ENCODE peak calls at places on chromosomes 1 and 21, in seven cellular contexts. One of them, this sample, is unnamed.

GRCh38 chr1:200302192-200302892 is 107.5 kb downstream of the ZNF281 start:
- DNase-seq in T1000: no peak
- DNase-seq in GDM1: peak; percentile 47
- DNase-seq in HS-5: no peak
- DNase-seq in NCI-H526: peak; percentile 12
- DNase-seq in brain microvascular endothelial cell: peak; percentile 11
- DNase-seq in EH: peak; percentile 57
- DNase-seq in this sample: peak; percentile 67

GRCh38 chr1:228392111-228392936 is 14.3 kb downstream of the TRIM11 start:
- DNase-seq in T1000: no peak
- DNase-seq in HS-5: no peak
- DNase-seq in EH: peak; percentile 71
- DNase-seq in GDM1: no peak
- DNase-seq in NCI-H526: no peak
- DNase-seq in brain microvascular endothelial cell: peak; percentile 67
- DNase-seq in this sample: no peak

GRCh38 chr1:170732262-170732595 is 68.3 kb downstream of the PRRX1 start:
- DNase-seq in HS-5: no peak
- DNase-seq in T1000: no peak
- DNase-seq in brain microvascular endothelial cell: peak; percentile 12
- DNase-seq in EH: peak; percentile 85
- DNase-seq in GDM1: no peak
- DNase-seq in NCI-H526: no peak
- DNase-seq in this sample: no peak

GRCh38 chr1:183443025-183443424 is 24.8 kb upstream of the NMNAT2 start:
- DNase-seq in T1000: no peak
- DNase-seq in EH: peak; percentile 10
- DNase-seq in brain microvascular endothelial cell: no peak
- DNase-seq in GDM1: no peak
- DNase-seq in HS-5: no peak
- DNase-seq in NCI-H526: no peak
- DNase-seq in this sample: no peak

GRCh38 chr1:206579747-206580437 is 32.4 kb downstream of the EIF2D start:
- DNase-seq in brain microvascular endothelial cell: no peak
- DNase-seq in GDM1: peak; percentile 90
- DNase-seq in HS-5: no peak
- DNase-seq in NCI-H526: no peak
- DNase-seq in EH: peak; percentile 61
- DNase-seq in T1000: peak; percentile 28
- DNase-seq in this sample: no peak

GRCh38 chr1:212749924-212750535 is 41.5 kb downstream of the NSL1 start:
- DNase-seq in HS-5: peak; percentile 53
- DNase-seq in brain microvascular endothelial cell: peak; percentile 21
- DNase-seq in GDM1: no peak
- DNase-seq in T1000: no peak
- DNase-seq in EH: peak; percentile 84
- DNase-seq in NCI-H526: peak; percentile 1
- DNase-seq in this sample: peak; percentile 39

GRCh38 chr1:230300322-230301301 is 125.5 kb downstream of the PGBD5 start:
- DNase-seq in HS-5: no peak
- DNase-seq in NCI-H526: no peak
- DNase-seq in T1000: no peak
- DNase-seq in EH: no peak
- DNase-seq in GDM1: no peak
- DNase-seq in brain microvascular endothelial cell: no peak
- DNase-seq in this sample: no peak

GRCh38 chr1:157725214-157725577 is 24.6 kb upstream of the FCRL3 start:
- DNase-seq in EH: no peak
- DNase-seq in HS-5: no peak
- DNase-seq in brain microvascular endothelial cell: no peak
- DNase-seq in GDM1: peak; percentile 37
- DNase-seq in T1000: no peak
- DNase-seq in NCI-H526: no peak
- DNase-seq in this sample: no peak

GRCh38 chr1:245377854-245378253 is 223.1 kb downstream of the KIF26B start:
- DNase-seq in EH: no peak
- DNase-seq in HS-5: no peak
- DNase-seq in NCI-H526: no peak
- DNase-seq in brain microvascular endothelial cell: no peak
- DNase-seq in T1000: no peak
- DNase-seq in GDM1: no peak
- DNase-seq in this sample: no peak

GRCh38 chr1:39648496-39648895 is 9.1 kb upstream of the HEYL start:
- DNase-seq in HS-5: no peak
- DNase-seq in NCI-H526: no peak
- DNase-seq in GDM1: no peak
- DNase-seq in EH: no peak
- DNase-seq in brain microvascular endothelial cell: no peak
- DNase-seq in T1000: no peak
- DNase-seq in this sample: no peak

GRCh38 chr1:20478072-20478660 is 7.8 kb downstream of the CAMK2N1 start:
- DNase-seq in brain microvascular endothelial cell: no peak
- DNase-seq in HS-5: no peak
- DNase-seq in GDM1: no peak
- DNase-seq in NCI-H526: no peak
- DNase-seq in T1000: no peak
- DNase-seq in EH: no peak
- DNase-seq in this sample: no peak

GRCh38 chr1:223035724-223036478 is 107.1 kb downstream of the TLR5 start:
- DNase-seq in NCI-H526: no peak
- DNase-seq in GDM1: no peak
- DNase-seq in HS-5: no peak
- DNase-seq in brain microvascular endothelial cell: no peak
- DNase-seq in T1000: no peak
- DNase-seq in EH: no peak
- DNase-seq in this sample: no peak

GRCh38 chr1:109091196-109092193 is 931 bp downstream of the TMEM167B start:
- DNase-seq in GDM1: no peak
- DNase-seq in EH: peak; percentile 54
- DNase-seq in HS-5: no peak
- DNase-seq in T1000: no peak
- DNase-seq in NCI-H526: no peak
- DNase-seq in brain microvascular endothelial cell: peak; percentile 54
- DNase-seq in this sample: peak; percentile 38

GRCh38 chr1:78254517-78254916 is 208.8 kb downstream of the GIPC2 start:
- DNase-seq in T1000: no peak
- DNase-seq in NCI-H526: no peak
- DNase-seq in EH: peak; percentile 87
- DNase-seq in GDM1: no peak
- DNase-seq in HS-5: peak; percentile 82
- DNase-seq in brain microvascular endothelial cell: no peak
- DNase-seq in this sample: no peak

GRCh38 chr1:226884116-226884515 is 13.7 kb downstream of the PSEN2 start:
- DNase-seq in HS-5: no peak
- DNase-seq in GDM1: no peak
- DNase-seq in NCI-H526: no peak
- DNase-seq in brain microvascular endothelial cell: no peak
- DNase-seq in EH: no peak
- DNase-seq in T1000: no peak
- DNase-seq in this sample: no peak

GRCh38 chr1:25520446-25521061 is 22.9 kb upstream of the LDLRAP1 start:
- DNase-seq in T1000: peak; percentile 22
- DNase-seq in brain microvascular endothelial cell: peak; percentile 47
- DNase-seq in GDM1: peak; percentile 42
- DNase-seq in EH: peak; percentile 67
- DNase-seq in NCI-H526: peak; percentile 28
- DNase-seq in HS-5: peak; percentile 39
- DNase-seq in this sample: peak; percentile 78

GRCh38 chr1:5311634-5312298 is 657.4 kb downstream of the AJAP1 start:
- DNase-seq in brain microvascular endothelial cell: no peak
- DNase-seq in EH: no peak
- DNase-seq in T1000: no peak
- DNase-seq in HS-5: no peak
- DNase-seq in GDM1: no peak
- DNase-seq in NCI-H526: no peak
- DNase-seq in this sample: no peak

GRCh38 chr1:62436466-62437272 is at the start of gene USP1:
- DNase-seq in GDM1: peak; percentile 99
- DNase-seq in NCI-H526: peak; percentile 99
- DNase-seq in EH: peak; percentile 100
- DNase-seq in brain microvascular endothelial cell: peak; percentile 100
- DNase-seq in HS-5: peak; percentile 99
- DNase-seq in T1000: peak; percentile 99
- DNase-seq in this sample: peak; percentile 99

GRCh38 chr1:228147768-228148167 is 2.0 kb upstream of the GJC2 start:
- DNase-seq in T1000: no peak
- DNase-seq in brain microvascular endothelial cell: no peak
- DNase-seq in HS-5: no peak
- DNase-seq in GDM1: no peak
- DNase-seq in EH: no peak
- DNase-seq in NCI-H526: no peak
- DNase-seq in this sample: no peak

GRCh38 chr1:84365225-84366221 is 32.8 kb upstream of the DNASE2B start:
- DNase-seq in HS-5: peak; percentile 99
- DNase-seq in T1000: peak; percentile 58
- DNase-seq in NCI-H526: no peak
- DNase-seq in brain microvascular endothelial cell: peak; percentile 98
- DNase-seq in GDM1: no peak
- DNase-seq in EH: peak; percentile 99
- DNase-seq in this sample: no peak

GRCh38 chr1:36231191-36231590 is 6.9 kb downstream of the THRAP3 start:
- DNase-seq in NCI-H526: no peak
- DNase-seq in brain microvascular endothelial cell: no peak
- DNase-seq in GDM1: no peak
- DNase-seq in HS-5: no peak
- DNase-seq in T1000: no peak
- DNase-seq in EH: no peak
- DNase-seq in this sample: no peak

GRCh38 chr21:43645414-43645891 is 13.8 kb downstream of the HSF2BP start:
- DNase-seq in brain microvascular endothelial cell: peak; percentile 84
- DNase-seq in EH: peak; percentile 84
- DNase-seq in T1000: no peak
- DNase-seq in NCI-H526: no peak
- DNase-seq in GDM1: peak; percentile 57
- DNase-seq in HS-5: no peak
- DNase-seq in this sample: peak; percentile 73

GRCh38 chr1:27971674-27972073 is 11.9 kb downstream of the XKR8 start:
- DNase-seq in T1000: no peak
- DNase-seq in GDM1: no peak
- DNase-seq in EH: peak; percentile 28
- DNase-seq in brain microvascular endothelial cell: no peak
- DNase-seq in NCI-H526: no peak
- DNase-seq in HS-5: no peak
- DNase-seq in this sample: no peak

GRCh38 chr1:198959032-198959431 is 320.2 kb downstream of the PTPRC start:
- DNase-seq in T1000: no peak
- DNase-seq in NCI-H526: no peak
- DNase-seq in HS-5: no peak
- DNase-seq in brain microvascular endothelial cell: no peak
- DNase-seq in GDM1: no peak
- DNase-seq in EH: no peak
- DNase-seq in this sample: no peak

GRCh38 chr1:194570449-194570848 is 1384.0 kb upstream of the B3GALT2 start:
- DNase-seq in HS-5: no peak
- DNase-seq in NCI-H526: no peak
- DNase-seq in GDM1: no peak
- DNase-seq in brain microvascular endothelial cell: no peak
- DNase-seq in T1000: no peak
- DNase-seq in EH: peak; percentile 38
- DNase-seq in this sample: no peak

GRCh38 chr1:228795578-228795977 is 60.3 kb downstream of the RHOU start:
- DNase-seq in EH: no peak
- DNase-seq in brain microvascular endothelial cell: no peak
- DNase-seq in HS-5: no peak
- DNase-seq in T1000: no peak
- DNase-seq in GDM1: no peak
- DNase-seq in NCI-H526: no peak
- DNase-seq in this sample: no peak

GRCh38 chr1:2526824-2527552 is 592 bp upstream of the PANK4 start:
- DNase-seq in NCI-H526: no peak
- DNase-seq in HS-5: no peak
- DNase-seq in EH: peak; percentile 66
- DNase-seq in brain microvascular endothelial cell: no peak
- DNase-seq in T1000: no peak
- DNase-seq in GDM1: no peak
- DNase-seq in this sample: peak; percentile 59

GRCh38 chr1:18190598-18190997 is 83.0 kb downstream of the IGSF21 start:
- DNase-seq in brain microvascular endothelial cell: no peak
- DNase-seq in T1000: no peak
- DNase-seq in GDM1: no peak
- DNase-seq in EH: no peak
- DNase-seq in HS-5: no peak
- DNase-seq in NCI-H526: no peak
- DNase-seq in this sample: no peak

GRCh38 chr1:110477041-110477440 is 26.1 kb downstream of the PROK1 start:
- DNase-seq in HS-5: peak; percentile 69
- DNase-seq in T1000: no peak
- DNase-seq in EH: peak; percentile 69
- DNase-seq in GDM1: no peak
- DNase-seq in brain microvascular endothelial cell: peak; percentile 70
- DNase-seq in NCI-H526: no peak
- DNase-seq in this sample: no peak

GRCh38 chr1:188782220-188782841 is 1695.3 kb downstream of the BRINP3 start:
- DNase-seq in brain microvascular endothelial cell: peak; percentile 1
- DNase-seq in NCI-H526: peak; percentile 89
- DNase-seq in EH: no peak
- DNase-seq in GDM1: peak; percentile 26
- DNase-seq in HS-5: peak; percentile 16
- DNase-seq in T1000: no peak
- DNase-seq in this sample: peak; percentile 73

GRCh38 chr1:51998701-51999100 is 8.2 kb upstream of the RAB3B start:
- DNase-seq in NCI-H526: no peak
- DNase-seq in HS-5: no peak
- DNase-seq in brain microvascular endothelial cell: no peak
- DNase-seq in T1000: no peak
- DNase-seq in EH: no peak
- DNase-seq in GDM1: no peak
- DNase-seq in this sample: no peak

GRCh38 chr1:119611701-119612113 is 36.4 kb downstream of the ZNF697 start:
- DNase-seq in EH: peak; percentile 45
- DNase-seq in brain microvascular endothelial cell: no peak
- DNase-seq in NCI-H526: peak; percentile 80
- DNase-seq in GDM1: peak; percentile 39
- DNase-seq in HS-5: no peak
- DNase-seq in T1000: peak; percentile 43
- DNase-seq in this sample: peak; percentile 87

GRCh38 chr1:161929137-161929536 is 94.5 kb downstream of the OLFML2B start:
- DNase-seq in GDM1: no peak
- DNase-seq in brain microvascular endothelial cell: no peak
- DNase-seq in EH: no peak
- DNase-seq in NCI-H526: no peak
- DNase-seq in T1000: no peak
- DNase-seq in HS-5: no peak
- DNase-seq in this sample: no peak

GRCh38 chr1:13498553-13498952 is 15.2 kb downstream of the LRRC38 start:
- DNase-seq in GDM1: no peak
- DNase-seq in brain microvascular endothelial cell: no peak
- DNase-seq in NCI-H526: no peak
- DNase-seq in T1000: no peak
- DNase-seq in HS-5: no peak
- DNase-seq in EH: no peak
- DNase-seq in this sample: peak; percentile 92

GRCh38 chr1:87330201-87330953 is 1.7 kb downstream of the LMO4 start:
- DNase-seq in T1000: no peak
- DNase-seq in GDM1: no peak
- DNase-seq in brain microvascular endothelial cell: no peak
- DNase-seq in NCI-H526: no peak
- DNase-seq in HS-5: no peak
- DNase-seq in EH: peak; percentile 39
- DNase-seq in this sample: peak; percentile 40